ENCODE peak calls at places on chromosomes 7 and 10, in eight cellular contexts. B, S, I, U, V, O, P and Y are unnamed samples.
A peak's percentile ranks its signal among the peaks of the same experiment; 100 is the strongest.

GRCh38 chr10:126663328-126663727 is 7.2 kb downstream of the C10orf90 start:
- DNase-seq in U (no peak), I (peak; percentile 68), V (peak; percentile 98), B (no peak), P (peak; percentile 98), S (peak; percentile 19), O (no peak), Y (peak; percentile 98)

GRCh38 chr7:2403718-2404648 is 572 bp downstream of the CHST12 start:
- DNase-seq in V (peak; percentile 72), P (peak; percentile 39), B (peak; percentile 25), O (peak; percentile 68), I (peak; percentile 41), S (peak; percentile 70), U (peak; percentile 26), Y (no peak)

GRCh38 chr10:16948335-16948734 is 131.1 kb upstream of the RSU1 start:
- DNase-seq in O (no peak), U (no peak), S (no peak), I (no peak), P (no peak), B (no peak), V (no peak), Y (no peak)

GRCh38 chr10:3467052-3467906 is 294.7 kb upstream of the PITRM1 start:
- DNase-seq in B (peak; percentile 86), S (peak; percentile 44), P (peak; percentile 99), I (peak; percentile 41), O (peak; percentile 64), V (peak; percentile 98), U (peak; percentile 97), Y (peak; percentile 99)

GRCh38 chr7:88302486-88302885 is 4.2 kb downstream of the STEAP4 start:
- DNase-seq in V (no peak), U (no peak), I (no peak), P (no peak), O (no peak), S (no peak), B (no peak), Y (no peak)

GRCh38 chr7:91266067-91266930 is 2.1 kb downstream of the FZD1 start:
- DNase-seq in S (peak; percentile 32), V (peak; percentile 36), U (peak; percentile 28), I (peak; percentile 87), P (peak; percentile 41), B (no peak), O (peak; percentile 45), Y (peak; percentile 20)

GRCh38 chr7:49228447-49228846 is 304.1 kb downstream of the CDC14C start:
- DNase-seq in U (no peak), S (no peak), O (peak; percentile 36), P (no peak), I (no peak), B (no peak), V (no peak), Y (no peak)

GRCh38 chr7:156145996-156146395 is 333.7 kb upstream of the SHH start:
- DNase-seq in O (no peak), I (no peak), B (no peak), P (no peak), V (no peak), S (no peak), U (no peak), Y (no peak)

GRCh38 chr10:13808556-13809391 is 222.0 kb downstream of the PRPF18 start:
- DNase-seq in I (no peak), B (no peak), O (no peak), S (no peak), U (no peak), V (no peak), P (peak; percentile 67), Y (peak; percentile 56)

GRCh38 chr10:12510566-12510965 is 161.2 kb downstream of the CAMK1D start:
- DNase-seq in O (no peak), I (peak; percentile 84), U (no peak), S (no peak), V (no peak), B (peak; percentile 1), P (peak; percentile 73), Y (peak; percentile 59)

GRCh38 chr7:25289522-25289921 is 61.2 kb upstream of the NPVF start:
- DNase-seq in P (no peak), U (no peak), B (no peak), S (no peak), V (no peak), I (no peak), O (no peak), Y (no peak)
- H3K27ac ChIP-seq in P (no peak overlapping the region), U (no peak overlapping the region), B (no peak overlapping the region), S (no peak overlapping the region), V (no peak overlapping the region), I (no peak overlapping the region), O (no peak overlapping the region), Y (no peak overlapping the region)

GRCh38 chr10:132786529-132787252 is 744 bp upstream of the NKX6-2 start:
- DNase-seq in O (no peak), U (no peak), P (no peak), S (no peak), V (no peak), I (no peak), B (no peak), Y (no peak)

GRCh38 chr10:132788180-132788830 is 2.4 kb upstream of the NKX6-2 start:
- DNase-seq in B (peak; percentile 8), I (no peak), S (no peak), P (peak; percentile 18), V (peak; percentile 41), O (peak; percentile 65), U (no peak), Y (no peak)

GRCh38 chr10:132788831-132789219 is 2.9 kb upstream of the NKX6-2 start:
- DNase-seq in S (no peak), P (no peak), I (no peak), U (no peak), O (peak; percentile 61), V (no peak), B (no peak), Y (no peak)

GRCh38 chr10:132786279-132786528 is 257 bp upstream of the NKX6-2 start:
- DNase-seq in V (no peak), O (no peak), U (no peak), B (no peak), S (no peak), P (no peak), I (no peak), Y (no peak)

DNA sequence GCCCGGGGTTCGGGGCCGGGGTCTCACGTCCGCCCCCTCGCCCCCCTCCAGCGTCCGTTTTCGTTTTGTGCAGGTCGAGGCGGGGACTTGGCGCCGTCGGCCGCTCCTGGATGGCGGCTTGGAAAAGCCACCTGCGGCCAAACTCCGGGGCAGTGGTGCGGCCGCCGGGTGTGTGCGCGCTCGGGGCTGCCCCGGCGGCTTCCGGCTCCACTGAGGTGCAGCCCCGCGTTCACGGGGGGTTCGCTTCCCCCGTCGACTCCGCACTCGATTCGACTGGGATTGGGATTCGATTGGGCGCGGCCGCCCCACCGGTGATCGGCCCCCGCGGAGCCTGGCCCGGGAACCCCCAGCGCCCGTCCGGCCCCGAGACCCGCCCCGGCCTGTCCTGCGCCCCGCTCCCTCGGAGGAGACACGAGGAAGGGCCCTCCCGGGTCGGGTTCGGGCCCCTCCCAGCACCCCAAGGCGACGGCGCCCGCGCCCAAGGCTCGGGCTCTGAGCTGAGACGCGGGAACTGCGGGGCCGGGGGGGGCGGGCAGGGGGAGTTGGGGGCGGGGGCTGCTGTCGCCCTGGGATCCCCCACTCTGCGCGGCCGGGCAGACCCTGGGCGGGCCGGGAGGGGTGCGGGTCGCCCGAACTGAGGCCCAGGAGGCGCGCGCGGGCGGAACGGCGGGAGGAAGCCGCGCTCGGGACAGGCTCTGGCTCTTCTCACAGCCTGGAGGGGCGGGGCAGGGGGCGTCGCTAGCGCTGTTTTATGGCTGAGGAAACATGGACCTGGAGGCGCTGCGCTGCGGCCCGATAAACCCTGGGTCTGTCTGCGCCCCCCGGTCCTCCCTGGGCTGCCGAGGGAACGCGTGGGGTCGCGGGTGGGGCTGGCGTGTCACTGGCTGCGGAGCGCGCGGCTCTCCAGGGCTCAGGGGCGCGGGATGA is 1.6 kb upstream of the NKX6-2 start:
- DNase-seq in S (peak; percentile 56), V (no peak), I (peak; percentile 32), O (peak; percentile 83), B (no peak), P (no peak), U (no peak), Y (no peak)
- TF ChIP-seq EZH2 in S (peak; percentile 23), V (peak; percentile 19), I (peak; percentile 96), O (peak; percentile 78), B (peak; percentile 52), P (no peak), U (no peak), Y (peak; percentile 1)

GRCh38 chr10:5668429-5668828 is 2.0 kb upstream of the ASB13 start:
- DNase-seq in I (no peak), O (no peak), P (no peak), B (peak; percentile 53), V (no peak), U (no peak), S (no peak), Y (no peak)

GRCh38 chr10:5662708-5663579 is 3.5 kb downstream of the ASB13 start:
- DNase-seq in V (no peak), S (no peak), P (no peak), I (no peak), B (no peak), O (peak; percentile 35), U (no peak), Y (no peak)

GRCh38 chr10:5663692-5664427 is 2.5 kb downstream of the ASB13 start:
- DNase-seq in S (no peak), P (no peak), I (no peak), B (no peak), U (no peak), O (peak; percentile 69), V (no peak), Y (no peak)

GRCh38 chr10:5666324-5667220 is at the start of gene ASB13:
- DNase-seq in S (peak; percentile 86), V (peak; percentile 78), O (peak; percentile 87), B (peak; percentile 50), I (peak; percentile 72), U (peak; percentile 49), P (peak; percentile 36), Y (no peak)

DNA sequence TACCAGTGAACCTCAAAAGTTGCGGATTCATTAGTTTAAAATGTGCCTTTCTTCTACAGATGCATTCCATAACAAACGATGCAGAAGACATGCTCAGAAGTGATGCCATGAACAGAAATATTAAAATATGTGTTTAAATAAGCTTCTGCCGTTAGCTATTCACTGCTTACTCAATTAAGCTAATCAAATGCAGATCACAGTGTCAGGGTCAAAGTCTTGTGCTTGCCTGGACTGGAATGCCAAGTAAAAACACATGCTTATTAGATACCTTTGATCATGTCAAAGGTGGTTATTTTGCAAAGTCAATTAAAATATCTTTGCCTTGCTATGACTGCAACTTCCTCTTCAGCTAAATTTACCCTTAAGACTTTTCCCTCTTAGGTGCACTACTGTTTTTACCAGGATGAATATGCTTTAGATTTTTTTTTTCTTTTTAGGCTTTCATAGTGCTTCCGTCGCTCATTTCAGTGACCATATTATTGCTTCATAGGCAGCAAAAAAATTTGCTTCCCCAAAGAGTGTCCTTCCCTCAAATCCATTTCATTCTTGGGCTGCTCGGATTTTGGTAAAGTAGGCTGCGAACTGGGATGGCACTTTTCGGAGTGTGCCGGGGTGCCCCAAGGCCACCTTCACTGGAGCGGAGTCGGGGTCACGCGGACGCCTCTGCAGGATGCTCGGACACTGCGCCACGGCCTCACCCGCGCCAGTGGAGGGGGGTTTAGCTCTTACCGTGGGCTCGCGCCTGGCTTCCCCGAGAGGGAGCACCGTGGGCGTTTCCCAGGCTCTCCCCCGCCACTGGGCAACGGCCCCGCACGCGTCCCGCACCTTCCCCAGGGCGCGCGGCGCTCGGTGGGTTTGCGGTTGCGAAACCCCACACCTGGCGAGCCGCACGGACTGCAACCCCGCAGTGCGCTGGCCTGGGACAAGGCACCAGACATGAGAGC is 743 bp downstream of the ASB13 start:
- DNase-seq in P (peak; percentile 19), U (peak; percentile 8), I (no peak), S (peak; percentile 41), B (no peak), V (peak; percentile 56), O (peak; percentile 39), Y (no peak)
- H3K27ac ChIP-seq in P (peak overlapping the region; percentile 55), U (peak overlapping the region; percentile 26), I (peak overlapping the region; percentile 49), S (peak overlapping the region; percentile 86), B (no peak overlapping the region), V (peak overlapping the region; percentile 29), O (no peak overlapping the region), Y (no peak overlapping the region)

GRCh38 chr10:97400665-97401454 is at the start of gene RRP12:
- DNase-seq in V (peak; percentile 100), O (peak; percentile 100), P (peak; percentile 98), B (peak; percentile 97), I (peak; percentile 99), U (peak; percentile 97), S (peak; percentile 96), Y (peak; percentile 97)
- TF ChIP-seq EZH2 in V (no peak), O (no peak), P (no peak), B (no peak), I (no peak), U (no peak), S (no peak), Y (no peak)